ENCODE peak calls at places on chromosomes 2 and 18, in four cellular contexts. I, X, O and N are unnamed samples.

GRCh38 chr2:113282747-113283533 is 4.2 kb upstream of the PAX8 start:
- DNase-seq in O (no peak), X (no peak), I (peak), N (no peak)

GRCh38 chr2:216648105-216648504 is 14.9 kb downstream of the IGFBP2 start:
- DNase-seq in O (no peak), X (no peak), I (no peak), N (no peak)

GRCh38 chr18:3148930-3149535 is 70.7 kb downstream of the MYOM1 start:
- DNase-seq in O (no peak), I (no peak), X (no peak), N (no peak)

GRCh38 chr18:13447621-13448020 is 229.1 kb downstream of the LDLRAD4 start:
- DNase-seq in O (no peak), I (peak), X (no peak), N (no peak)

GRCh38 chr2:191467113-191467512 is 210.8 kb upstream of the NABP1 start:
- DNase-seq in I (no peak), O (no peak), X (no peak), N (no peak)

GRCh38 chr2:108220942-108221541 is 18.7 kb upstream of the SULT1C3 start:
- DNase-seq in O (no peak), X (no peak), I (no peak), N (no peak)

GRCh38 chr2:236623816-236624215 is 54.2 kb downstream of the ACKR3 start:
- DNase-seq in I (no peak), X (no peak), O (no peak), N (no peak)

GRCh38 chr2:69298862-69299261 is 88.2 kb downstream of the GFPT1 start:
- DNase-seq in X (no peak), I (no peak), O (no peak), N (no peak)

GRCh38 chr2:129779783-129780182 is 199.7 kb upstream of the RAB6C start:
- DNase-seq in X (no peak), O (no peak), I (no peak), N (no peak)

GRCh38 chr2:35963344-35963743 is 392.2 kb upstream of the CRIM1 start:
- DNase-seq in X (no peak), I (no peak), O (no peak), N (no peak)

GRCh38 chr2:216636570-216637450 is 3.6 kb downstream of the IGFBP2 start:
- DNase-seq in I (no peak), X (no peak), O (no peak), N (no peak)

GRCh38 chr2:213188971-213189899 is 37.8 kb upstream of the IKZF2 start:
- DNase-seq in X (no peak), O (no peak), I (peak), N (no peak)

GRCh38 chr2:216654528-216655052 is 21.4 kb downstream of the IGFBP2 start:
- DNase-seq in O (no peak), I (no peak), X (no peak), N (no peak)

GRCh38 chr18:980586-980985 is 75.9 kb downstream of the ADCYAP1 start:
- DNase-seq in I (no peak), O (no peak), X (no peak), N (no peak)

GRCh38 chr2:232574674-232575403 is 24.4 kb downstream of the EIF4E2 start:
- DNase-seq in X (no peak), O (no peak), I (no peak), N (no peak)

GRCh38 chr18:29457316-29457715 is 1280.4 kb upstream of the CDH2 start:
- DNase-seq in O (no peak), X (no peak), I (no peak), N (no peak)

GRCh38 chr2:185984670-185985069 is 246.1 kb downstream of the FSIP2 start:
- DNase-seq in I (no peak), X (no peak), O (no peak), N (no peak)

GRCh38 chr2:85183481-85183880 is 50.3 kb downstream of the TCF7L1 start:
- DNase-seq in I (no peak), X (no peak), O (no peak), N (no peak)

GRCh38 chr2:11495844-11496271 is 29.9 kb upstream of the E2F6 start:
- DNase-seq in O (no peak), X (no peak), I (no peak), N (peak)

GRCh38 chr2:150588210-150588870 is 100.9 kb upstream of the RND3 start:
- DNase-seq in O (no peak), X (no peak), I (no peak), N (no peak)

GRCh38 chr18:46301081-46301480 is 196.9 kb downstream of the HAUS1 start:
- DNase-seq in X (no peak), O (no peak), I (peak), N (no peak)

GRCh38 chr2:129801575-129801974 is 177.9 kb upstream of the RAB6C start:
- DNase-seq in X (no peak), O (no peak), I (no peak), N (no peak)

GRCh38 chr2:169877406-169877805 is 50.2 kb downstream of the UBR3 start:
- DNase-seq in O (no peak), I (peak), X (no peak), N (no peak)

GRCh38 chr2:13201924-13202323 is 485.2 kb downstream of the TRIB2 start:
- DNase-seq in O (no peak), I (no peak), X (no peak), N (no peak)

GRCh38 chr2:159091981-159092380 is 123.5 kb downstream of the TANC1 start:
- DNase-seq in I (no peak), X (no peak), O (no peak), N (no peak)

GRCh38 chr2:217901826-217902225 is 101.0 kb downstream of the TNS1 start:
- DNase-seq in I (no peak), O (no peak), X (no peak), N (no peak)

GRCh38 chr2:72220170-72220569 is 72.5 kb upstream of the CYP26B1 start:
- DNase-seq in X (no peak), O (no peak), I (peak), N (no peak)

GRCh38 chr2:175947073-175947472 is 55.0 kb downstream of the LNPK start:
- DNase-seq in O (no peak), I (no peak), X (no peak), N (no peak)

GRCh38 chr2:109703076-109703475 is 88.9 kb downstream of the SOWAHC start:
- DNase-seq in X (no peak), I (no peak), O (no peak), N (no peak)

GRCh38 chr2:127143851-127144782 is 37.2 kb upstream of the BIN1 start:
- DNase-seq in X (no peak), I (no peak), O (no peak), N (no peak)

GRCh38 chr2:67489396-67489795 is 92.3 kb downstream of the ETAA1 start:
- DNase-seq in X (no peak), I (no peak), O (no peak), N (no peak)

GRCh38 chr18:36595046-36595817 is 233.6 kb downstream of the TPGS2 start:
- DNase-seq in X (no peak), O (no peak), I (no peak), N (no peak)

GRCh38 chr2:61266653-61267505 is 104.9 kb downstream of the C2orf74 start:
- DNase-seq in X (no peak), O (no peak), I (no peak), N (no peak)

GRCh38 chr2:65351234-65351947 is 81.0 kb downstream of the SPRED2 start:
- DNase-seq in I (no peak), X (no peak), O (no peak), N (no peak)

GRCh38 chr18:67300498-67300897 is 216.0 kb downstream of the DSEL start:
- DNase-seq in O (no peak), I (peak), X (no peak), N (no peak)

GRCh38 chr2:129748653-129749052 is 230.8 kb upstream of the RAB6C start:
- DNase-seq in X (no peak), O (no peak), I (no peak), N (no peak)